ENCODE peak calls at places on chromosomes 5 and 9, in four cellular contexts. B is GM20000; G is stimulated activated CD8-positive, alpha-beta memory T cell treated with anti-CD3 and anti-CD28 coated beads, Interleukin-15, amount 100 ng/mL, for 4 hours; Q is epithelial cell of esophagus. K is an unnamed sample.
A peak's percentile ranks its signal among the peaks of the same experiment; 100 is the strongest.

GRCh38 chr5:147857302-147858129 is 21.0 kb upstream of the SCGB3A2 start:
- DNase-seq in G (no peak), B (peak; percentile 26), Q (peak; percentile 71), K (peak; percentile 81)

GRCh38 chr5:112475747-112476435 is 56.8 kb upstream of the EPB41L4A start:
- DNase-seq in G (no peak), Q (peak; percentile 63), B (no peak), K (no peak)

GRCh38 chr5:95759634-95760033 is 28.5 kb downstream of the RHOBTB3 start:
- DNase-seq in G (no peak), B (no peak), Q (no peak), K (no peak)

GRCh38 chr5:114419941-114420340 is 58.1 kb downstream of the KCNN2 start:
- DNase-seq in B (no peak), G (no peak), Q (no peak), K (no peak)

GRCh38 chr9:95381243-95381642 is 63.7 kb upstream of the FANCC start:
- DNase-seq in G (no peak), B (no peak), Q (no peak), K (no peak)

GRCh38 chr5:122120957-122121356 is 8.4 kb upstream of the ZNF474 start:
- DNase-seq in B (no peak), G (no peak), Q (peak; percentile 87), K (no peak)

GRCh38 chr5:72268753-72269410 is 51.2 kb downstream of the MRPS27 start:
- DNase-seq in B (peak; percentile 31), G (no peak), Q (peak; percentile 81), K (no peak)

GRCh38 chr5:38601133-38601842 is 44.8 kb upstream of the LIFR start:
- DNase-seq in B (no peak), Q (no peak), G (no peak), K (no peak)

GRCh38 chr5:110167384-110167783 is 477.7 kb downstream of the MAN2A1 start:
- DNase-seq in G (no peak), B (no peak), Q (no peak), K (no peak)

K was measured in sciatic nerve.